ENCODE peak calls at places on chromosome 12, in nine cellular contexts. M is GM23248; S is T-helper 1 cell; Z is WTC11; N is GM12891; U is Right ventricle myocardium inferior; B is CD4-positive, alpha-beta T cell; L is SJSA1; F is activated CD4-positive, CD25-positive, alpha-beta regulatory T cell treated with anti-CD3 and anti-CD28 coated beads, Interleukin-2, amount 50 U/mL, for 16 hours. R is an unnamed sample.

GRCh38 chr12:106149096-106149784 is 10.5 kb upstream of the NUAK1 start:
- DNase-seq in M (peak; percentile 50), S (no peak), Z (no peak), N (no peak), U (no peak), B (no peak), L (no peak), F (no peak), R (no peak)

GRCh38 chr12:100493371-100494012 is 19.8 kb downstream of the NR1H4 start:
- DNase-seq in M (no peak), S (no peak), Z (no peak), N (no peak), U (no peak), B (no peak), L (no peak), F (no peak), R (no peak)

GRCh38 chr12:58105225-58106119 is 164.1 kb downstream of the ATP23 start:
- DNase-seq in M (peak; percentile 25), S (no peak), Z (no peak), N (no peak), U (no peak), B (no peak), L (no peak), F (no peak), R (peak; percentile 62)

GRCh38 chr12:44537354-44537753 is 338.8 kb downstream of the NELL2 start:
- DNase-seq in M (no peak), S (no peak), Z (no peak), N (no peak), U (no peak), B (no peak), L (no peak), F (no peak), R (no peak)

GRCh38 chr12:120229071-120229582 is 28.2 kb upstream of the RPLP0 start:
- DNase-seq in M (no peak), S (no peak), Z (peak; percentile 41), N (no peak), U (no peak), B (no peak), L (no peak), F (no peak), R (peak; percentile 55)

GRCh38 chr12:95494888-95495287 is 20.9 kb downstream of the METAP2 start:
- DNase-seq in M (no peak), S (no peak), Z (no peak), N (no peak), U (no peak), B (no peak), L (no peak), F (no peak), R (no peak)

GRCh38 chr12:132324841-132325732 is 4.3 kb downstream of the GALNT9 start:
- DNase-seq in M (no peak), S (no peak), Z (no peak), N (no peak), U (peak; percentile 57), B (no peak), L (no peak), F (no peak), R (peak; percentile 92)

GRCh38 chr12:123150804-123151678 is at the start of gene PITPNM2:
- DNase-seq in M (peak; percentile 91), S (peak; percentile 48), Z (peak; percentile 46), N (peak; percentile 67), U (peak; percentile 86), B (peak; percentile 56), L (peak; percentile 56), F (peak; percentile 22), R (peak; percentile 99)

GRCh38 chr12:132265056-132265800 is 64.2 kb downstream of the GALNT9 start:
- DNase-seq in M (no peak), S (no peak), Z (no peak), N (no peak), U (peak; percentile 33), B (no peak), L (no peak), F (no peak), R (peak; percentile 73)

GRCh38 chr12:25423355-25423754 is 129.7 kb downstream of the LMNTD1 start:
- DNase-seq in M (no peak), S (no peak), Z (no peak), N (no peak), U (no peak), B (no peak), L (no peak), F (no peak), R (peak; percentile 76)

GRCh38 chr12:44847888-44848770 is 28.0 kb downstream of the NELL2 start:
- DNase-seq in M (no peak), S (peak; percentile 81), Z (no peak), N (no peak), U (no peak), B (peak; percentile 54), L (no peak), F (no peak), R (peak; percentile 21)

GRCh38 chr12:87816186-87816585 is 213.0 kb downstream of the C12orf50 start:
- DNase-seq in M (peak; percentile 10), S (no peak), Z (no peak), N (no peak), U (no peak), B (no peak), L (no peak), F (no peak), R (peak; percentile 8)

GRCh38 chr12:78386871-78387270 is 477.7 kb upstream of the SYT1 start:
- DNase-seq in M (no peak), S (no peak), Z (no peak), N (no peak), U (no peak), B (no peak), L (no peak), F (no peak), R (no peak)

GRCh38 chr12:99453831-99454538 is 193.6 kb upstream of the GARIN6 start:
- DNase-seq in M (peak; percentile 23), S (no peak), Z (no peak), N (no peak), U (no peak), B (no peak), L (no peak), F (no peak), R (no peak)

GRCh38 chr12:49633703-49634311 is 10.4 kb downstream of the PRPF40B start:
- DNase-seq in M (no peak), S (no peak), Z (no peak), N (no peak), U (no peak), B (no peak), L (no peak), F (no peak), R (peak; percentile 79)

GRCh38 chr12:121801601-121802484 is 2.0 kb upstream of the SETD1B start:
- DNase-seq in M (peak; percentile 56), S (peak; percentile 75), Z (no peak), N (no peak), U (peak; percentile 56), B (peak; percentile 55), L (no peak), F (peak; percentile 28), R (peak; percentile 83)

GRCh38 chr12:53729659-53730058 is 2.4 kb upstream of the CALCOCO1 start:
- DNase-seq in M (peak; percentile 27), S (no peak), Z (no peak), N (no peak), U (no peak), B (no peak), L (no peak), F (no peak), R (no peak)

GRCh38 chr12:12331244-12331771 is 18.7 kb downstream of the MANSC1 start:
- DNase-seq in M (no peak), S (no peak), Z (peak; percentile 48), N (no peak), U (no peak), B (no peak), L (no peak), F (no peak), R (no peak)

GRCh38 chr12:50786498-50787231 is 22.8 kb downstream of the ATF1 start:
- DNase-seq in M (peak; percentile 94), S (no peak), Z (no peak), N (no peak), U (no peak), B (no peak), L (peak; percentile 90), F (no peak), R (peak; percentile 43)

GRCh38 chr12:124866883-124867232 is 3.2 kb upstream of the SCARB1 start:
- DNase-seq in M (no peak), S (no peak), Z (no peak), N (no peak), U (no peak), B (no peak), L (no peak), F (no peak), R (no peak)

GRCh38 chr12:68137278-68137930 is 22.1 kb downstream of the IFNG start:
- DNase-seq in M (no peak), S (peak; percentile 64), Z (no peak), N (no peak), U (no peak), B (no peak), L (no peak), F (no peak), R (no peak)

GRCh38 chr12:112676526-112676925 is 115.0 kb upstream of the RPH3A start:
- DNase-seq in M (no peak), S (no peak), Z (peak; percentile 16), N (no peak), U (no peak), B (no peak), L (no peak), F (no peak), R (no peak)

GRCh38 chr12:116474331-116474730 is 84.8 kb upstream of the MAP1LC3B2 start:
- DNase-seq in M (peak; percentile 44), S (no peak), Z (no peak), N (no peak), U (no peak), B (no peak), L (no peak), F (no peak), R (no peak)

GRCh38 chr12:75959060-75959459 is 72.5 kb downstream of the PHLDA1 start:
- DNase-seq in M (no peak), S (no peak), Z (no peak), N (no peak), U (no peak), B (no peak), L (no peak), F (no peak), R (no peak)

R was measured in osteoblast.